ENCODE peak calls at places on chromosomes 6 and 20, in nine cellular contexts. Z, P, X, R, A, Q, J, T and K are unnamed samples.

GRCh38 chr6:98831057-98832031 is 3.0 kb upstream of the POU3F2 start:
- DNase-seq in Z (no peak), P (no peak), X (no peak), R (no peak), A (no peak), Q (no peak), J (no peak), T (no peak), K (no peak)

GRCh38 chr20:43804781-43805180 is 78.0 kb upstream of the GTSF1L start:
- DNase-seq in Z (no peak), P (no peak), X (no peak), R (no peak), A (no peak), Q (no peak), J (no peak), T (no peak), K (no peak)

GRCh38 chr6:136719280-136720044 is 72.8 kb downstream of the MAP3K5 start:
- DNase-seq in Z (no peak), P (no peak), X (peak), R (no peak), A (no peak), Q (no peak), J (no peak), T (peak), K (no peak)

GRCh38 chr20:36147707-36148106 is 6.8 kb upstream of the EPB41L1 start:
- DNase-seq in Z (no peak), P (no peak), X (no peak), R (no peak), A (peak), Q (peak), J (peak), T (peak), K (no peak)

GRCh38 chr6:99032396-99032795 is 84.7 kb upstream of the FBXL4 start:
- DNase-seq in Z (no peak), P (no peak), X (no peak), R (no peak), A (no peak), Q (no peak), J (no peak), T (no peak), K (no peak)

GRCh38 chr20:57768519-57768918 is 58.7 kb upstream of the PMEPA1 start:
- DNase-seq in Z (no peak), P (no peak), X (no peak), R (no peak), A (no peak), Q (no peak), J (no peak), T (no peak), K (no peak)

GRCh38 chr6:155325700-155326516 is 11.6 kb upstream of the TFB1M start:
- DNase-seq in Z (no peak), P (no peak), X (peak), R (no peak), A (no peak), Q (no peak), J (no peak), T (no peak), K (no peak)

GRCh38 chr6:38714239-38715015 is 684 bp upstream of the DNAH8 start:
- DNase-seq in Z (no peak), P (no peak), X (no peak), R (no peak), A (no peak), Q (no peak), J (no peak), T (no peak), K (no peak)

GRCh38 chr6:16322666-16323312 is 84.4 kb downstream of the GMPR start:
- DNase-seq in Z (peak), P (peak), X (peak), R (no peak), A (peak), Q (peak), J (peak), T (peak), K (peak)

GRCh38 chr20:25308671-25309394 is 60.9 kb downstream of the PYGB start:
- DNase-seq in Z (no peak), P (no peak), X (no peak), R (no peak), A (peak), Q (no peak), J (peak), T (peak), K (peak)

GRCh38 chr20:53036992-53037391 is 64.8 kb downstream of the TSHZ2 start:
- DNase-seq in Z (no peak), P (no peak), X (no peak), R (no peak), A (no peak), Q (peak), J (no peak), T (no peak), K (no peak)

GRCh38 chr6:116883005-116883404 is 6.0 kb downstream of the RFX6 start:
- DNase-seq in Z (no peak), P (no peak), X (peak), R (no peak), A (no peak), Q (no peak), J (no peak), T (no peak), K (no peak)

GRCh38 chr20:48847498-48848205 is 19.9 kb upstream of the PREX1 start:
- DNase-seq in Z (no peak), P (no peak), X (no peak), R (no peak), A (no peak), Q (no peak), J (no peak), T (no peak), K (no peak)

GRCh38 chr6:149544646-149545257 is 1.1 kb downstream of the PPIL4 start:
- DNase-seq in Z (no peak), P (no peak), X (no peak), R (no peak), A (no peak), Q (no peak), J (no peak), T (no peak), K (no peak)

GRCh38 chr20:39360029-39360620 is 398.0 kb downstream of the DHX35 start:
- DNase-seq in Z (no peak), P (no peak), X (no peak), R (no peak), A (no peak), Q (no peak), J (no peak), T (no peak), K (no peak)

GRCh38 chr6:169619650-169620049 is 82.2 kb downstream of the WDR27 start:
- DNase-seq in Z (no peak), P (no peak), X (peak), R (no peak), A (peak), Q (no peak), J (peak), T (peak), K (no peak)

GRCh38 chr6:27791182-27791939 is 120.8 kb downstream of the OR2B2 start:
- DNase-seq in Z (no peak), P (no peak), X (peak), R (peak), A (peak), Q (peak), J (peak), T (peak), K (peak)

GRCh38 chr6:82298012-82298411 is 50.5 kb upstream of the IBTK start:
- DNase-seq in Z (no peak), P (no peak), X (peak), R (no peak), A (no peak), Q (no peak), J (peak), T (peak), K (no peak)

GRCh38 chr6:84137051-84137375 is 90.4 kb downstream of the CEP162 start:
- DNase-seq in Z (no peak), P (no peak), X (no peak), R (no peak), A (peak), Q (no peak), J (no peak), T (peak), K (no peak)

GRCh38 chr20:53210931-53211330 is 238.8 kb downstream of the TSHZ2 start:
- DNase-seq in Z (no peak), P (no peak), X (no peak), R (no peak), A (no peak), Q (no peak), J (no peak), T (no peak), K (no peak)

GRCh38 chr6:43874814-43875590 is 105.0 kb downstream of the VEGFA start:
- DNase-seq in Z (no peak), P (no peak), X (no peak), R (no peak), A (no peak), Q (no peak), J (no peak), T (no peak), K (no peak)

GRCh38 chr20:62489186-62489939 is 13.6 kb upstream of the GATA5 start:
- DNase-seq in Z (no peak), P (no peak), X (peak), R (no peak), A (no peak), Q (no peak), J (no peak), T (no peak), K (no peak)